ENCODE peak calls at places on chromosomes 11 and 22, in four cellular contexts. G is HCT116, B is H1, W is K562. O is an unnamed sample.

GRCh38 chr11:2530131-2530854 is 85.5 kb downstream of the KCNQ1 start:
- DNase-seq in W (no peak), G (no peak), B (no peak), O (no peak)

GRCh38 chr11:18312012-18312411 is 9.9 kb downstream of the HPS5 start:
- DNase-seq in B (no peak), W (no peak), G (no peak), O (no peak)

GRCh38 chr22:30574095-30574981 is at the start of gene GAL3ST1:
- DNase-seq in B (no peak), W (no peak), G (no peak), O (no peak)

GRCh38 chr11:125971618-125972017 is 25.8 kb downstream of the VSIG10L2 start:
- DNase-seq in G (no peak), B (no peak), W (no peak), O (no peak)

GRCh38 chr11:76947790-76948189 is 86.4 kb upstream of the B3GNT6 start:
- DNase-seq in B (no peak), G (no peak), W (no peak), O (no peak)

GRCh38 chr22:36457688-36458450 is 23.6 kb downstream of the TXN2 start:
- DNase-seq in W (no peak), B (no peak), G (no peak), O (no peak)

GRCh38 chr11:122375687-122376399 is 259.8 kb upstream of the BLID start:
- DNase-seq in B (no peak), W (no peak), G (peak), O (no peak)

GRCh38 chr22:49255154-49255553 is 572.5 kb downstream of the BRD1 start:
- DNase-seq in G (no peak), W (no peak), B (no peak), O (no peak)

GRCh38 chr22:43777204-43777671 is 34.9 kb downstream of the EFCAB6 start:
- DNase-seq in B (no peak), G (no peak), W (no peak), O (no peak)

GRCh38 chr11:69915501-69916250 is 96.5 kb upstream of the FGF3 start:
- DNase-seq in W (peak), G (peak), B (no peak), O (peak)

GRCh38 chr11:107785401-107785800 is 73.2 kb downstream of the SLC35F2 start:
- DNase-seq in B (no peak), W (no peak), G (no peak), O (no peak)

GRCh38 chr22:49551897-49552659 is 275.6 kb downstream of the BRD1 start:
- DNase-seq in W (no peak), G (no peak), B (no peak), O (no peak)

GRCh38 chr11:58024601-58025091 is 965 bp downstream of the OR9Q1 start:
- DNase-seq in G (no peak), B (no peak), W (no peak), O (no peak)

GRCh38 chr11:46107780-46108179 is 13.5 kb downstream of the PHF21A start:
- DNase-seq in W (peak), G (no peak), B (no peak), O (no peak)

GRCh38 chr11:67240575-67241389 is 25.5 kb upstream of the GRK2 start:
- DNase-seq in B (no peak), G (no peak), W (peak), O (no peak)

GRCh38 chr11:121936375-121936774 is 179.6 kb downstream of the BLID start:
- DNase-seq in B (no peak), G (no peak), W (no peak), O (no peak)

GRCh38 chr11:64206457-64207246 is at the start of gene FERMT3:
- DNase-seq in W (peak), G (no peak), B (no peak), O (no peak)

GRCh38 chr11:115699733-115700132 is 195.5 kb upstream of the CADM1 start:
- DNase-seq in G (no peak), W (no peak), B (no peak), O (no peak)

GRCh38 chr11:47358731-47359051 is 6.2 kb upstream of the MYBPC3 start:
- DNase-seq in B (no peak), G (no peak), W (no peak), O (no peak)

GRCh38 chr11:16632295-16633200 is 105.9 kb upstream of the C11orf58 start:
- DNase-seq in W (no peak), B (no peak), G (peak), O (no peak)

GRCh38 chr11:34583818-34584217 is 37.1 kb upstream of the EHF start:
- DNase-seq in G (no peak), B (no peak), W (no peak), O (no peak)

GRCh38 chr22:37165940-37166674 is 16.4 kb upstream of the IL2RB start:
- DNase-seq in W (no peak), G (no peak), B (no peak), O (no peak)

GRCh38 chr11:72598901-72599300 is 75.3 kb downstream of the PDE2A start:
- DNase-seq in W (peak), B (no peak), G (no peak), O (peak)

GRCh38 chr11:13152736-13153541 is 124.7 kb upstream of the BMAL1 start:
- DNase-seq in W (peak), B (no peak), G (no peak), O (no peak)

GRCh38 chr11:36688892-36689291 is 90.9 kb upstream of the RAG2 start:
- DNase-seq in G (no peak), W (no peak), B (no peak), O (no peak)

GRCh38 chr11:122923302-122923701 is 40.7 kb downstream of the JHY start:
- DNase-seq in G (no peak), B (no peak), W (no peak), O (peak)

GRCh38 chr11:131025020-131025419 is 108.7 kb upstream of the SNX19 start:
- DNase-seq in G (no peak), B (no peak), W (peak), O (peak)

GRCh38 chr22:45163074-45163416 is 680 bp upstream of the NUP50 start:
- DNase-seq in B (no peak), W (peak), G (no peak), O (peak)

GRCh38 chr22:45162531-45162930 is 1.2 kb upstream of the NUP50 start:
- DNase-seq in B (no peak), W (no peak), G (no peak), O (no peak)

GRCh38 chr22:45163417-45164216 is at the start of gene NUP50:
- DNase-seq in W (peak), G (peak), B (peak), O (peak)

GRCh38 chr22:45166935-45167334 is 3.2 kb downstream of the NUP50 start:
- DNase-seq in W (no peak), B (no peak), G (no peak), O (no peak)

DNA sequence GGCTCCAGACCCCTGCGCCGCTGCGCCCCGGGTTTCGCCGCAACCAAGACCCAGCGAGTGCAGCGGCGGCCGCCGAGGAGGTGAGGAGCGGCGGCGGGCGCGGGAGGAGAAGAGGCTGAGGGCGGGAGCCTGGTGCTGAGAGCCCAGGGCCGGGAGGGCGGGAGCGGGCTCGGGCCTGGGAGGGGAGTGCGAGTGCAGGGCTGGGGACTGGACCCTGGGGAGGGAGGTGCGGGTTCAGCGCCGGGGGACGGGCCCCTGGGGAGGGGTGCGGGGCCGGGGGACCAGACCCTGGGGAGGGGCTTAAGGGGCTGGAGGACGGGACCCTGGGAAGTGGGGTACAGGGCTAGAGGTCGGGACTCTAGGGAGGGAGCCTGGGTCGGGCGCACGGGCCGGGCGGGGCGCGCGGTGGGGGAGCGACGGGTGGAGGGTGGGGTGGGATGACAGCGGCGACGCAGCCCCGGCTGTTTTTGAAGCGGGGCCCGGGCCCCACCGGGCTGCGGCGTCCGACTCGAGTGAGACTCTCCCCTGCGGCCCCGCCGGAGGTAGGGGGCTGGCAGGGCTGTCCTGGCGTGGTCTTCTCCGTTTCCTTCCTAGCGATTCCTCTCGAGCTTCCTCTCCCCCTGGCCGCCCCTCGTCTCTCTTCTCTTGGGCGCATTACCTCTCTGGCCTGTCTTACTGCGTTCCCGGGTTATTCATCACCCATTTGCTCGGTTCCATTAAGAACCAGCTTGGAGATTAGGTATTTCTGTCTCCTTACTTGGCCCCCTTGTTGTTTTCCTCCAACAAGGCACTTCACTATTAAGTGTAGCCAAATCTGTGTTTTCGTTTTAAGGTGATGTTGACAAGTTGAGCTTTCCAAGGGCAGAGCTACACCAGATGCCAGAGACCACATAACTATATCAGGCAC is 745 bp downstream of the NUP50 start:
- DNase-seq in B (no peak), G (no peak), W (peak), O (no peak)
- TF ChIP-seq JUND in B (no peak), G (no peak), W (no peak), O (no peak)

DNA sequence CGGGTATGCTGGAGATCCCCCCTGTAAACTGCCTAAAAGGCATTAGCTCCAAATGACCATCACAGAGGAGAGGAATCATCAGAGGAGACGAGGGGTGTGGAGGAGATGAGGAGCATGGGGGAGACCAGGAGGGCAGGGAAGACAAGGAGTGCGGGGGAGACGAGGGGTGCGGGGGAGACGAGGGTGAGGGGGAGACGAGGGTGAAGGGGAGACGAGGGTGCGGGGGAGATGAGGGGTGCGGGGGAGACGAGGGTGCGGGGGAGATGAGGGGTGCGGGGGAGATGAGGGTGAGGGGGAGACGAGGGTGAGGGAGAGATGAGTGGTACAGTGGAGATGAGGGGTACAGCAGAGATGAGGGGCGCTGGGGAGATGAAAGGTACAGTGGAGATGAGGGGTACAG is 17.5 kb upstream of the GAL start:
- DNase-seq in B (no peak), G (no peak), W (no peak), O (no peak)
- TF ChIP-seq JUND in B (no peak), G (no peak), W (no peak), O (no peak)

GRCh38 chr11:5690216-5690615 is 626 bp downstream of the TRIM22 start:
- DNase-seq in G (no peak), B (no peak), W (no peak), O (no peak)
- TF ChIP-seq JUND in G (no peak), B (no peak), W (no peak), O (no peak)

DNA sequence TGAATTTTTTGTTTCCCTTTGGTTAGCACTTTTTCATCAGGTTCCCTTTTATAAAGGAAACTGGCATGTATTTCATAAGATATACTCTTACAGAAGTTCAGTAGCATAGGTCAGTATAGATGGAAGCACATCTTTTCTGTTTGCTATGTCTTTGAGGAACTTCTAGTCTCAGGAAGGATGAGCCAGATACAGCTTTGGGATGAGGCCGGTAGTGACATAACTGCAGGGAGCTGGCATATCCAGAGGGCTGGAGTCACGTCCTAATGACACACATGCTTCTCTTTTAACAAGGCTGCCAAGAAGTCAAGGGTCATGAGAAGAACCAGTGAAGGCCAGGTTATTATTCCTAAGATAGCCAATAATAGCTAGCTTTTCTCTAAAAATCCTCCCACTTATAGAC is 33.3 kb upstream of the ADSL start:
- DNase-seq in W (no peak), G (no peak), B (no peak), O (no peak)
- TF ChIP-seq JUND in W (no peak), G (no peak), B (no peak), O (no peak)

DNA sequence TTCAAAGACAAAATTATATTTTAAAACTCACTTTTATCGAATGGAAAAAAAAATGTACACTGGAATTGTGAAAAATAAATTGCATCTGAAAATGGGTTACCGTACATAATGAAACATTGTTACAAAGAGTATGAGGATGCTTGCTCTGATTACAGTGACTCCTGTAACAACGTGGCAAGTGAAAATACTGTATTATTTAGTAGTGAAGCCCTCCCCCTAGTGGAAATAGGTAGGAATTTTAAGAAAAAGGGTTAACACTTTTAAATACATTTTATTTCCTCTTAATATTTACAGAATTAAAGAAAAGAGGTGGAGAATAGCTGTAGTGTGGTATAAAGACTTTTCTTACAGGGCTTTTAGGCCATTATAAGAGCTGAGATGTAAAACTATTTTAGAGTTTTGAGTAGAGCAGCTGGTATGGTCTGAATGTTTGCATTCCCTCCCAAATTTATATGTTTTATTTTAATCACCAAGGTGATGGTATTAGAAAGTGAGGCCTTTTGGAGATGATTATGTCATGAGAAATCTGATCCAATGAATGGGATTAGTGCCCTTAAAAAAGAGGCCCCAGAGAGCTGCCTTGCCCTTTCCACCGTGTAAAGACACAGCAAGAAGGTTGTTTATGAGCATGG is 25.2 kb downstream of the FAM76B start:
- DNase-seq in W (peak), G (peak), B (no peak), O (peak)
- TF ChIP-seq JUND in W (no peak), G (no peak), B (no peak), O (no peak)

DNA sequence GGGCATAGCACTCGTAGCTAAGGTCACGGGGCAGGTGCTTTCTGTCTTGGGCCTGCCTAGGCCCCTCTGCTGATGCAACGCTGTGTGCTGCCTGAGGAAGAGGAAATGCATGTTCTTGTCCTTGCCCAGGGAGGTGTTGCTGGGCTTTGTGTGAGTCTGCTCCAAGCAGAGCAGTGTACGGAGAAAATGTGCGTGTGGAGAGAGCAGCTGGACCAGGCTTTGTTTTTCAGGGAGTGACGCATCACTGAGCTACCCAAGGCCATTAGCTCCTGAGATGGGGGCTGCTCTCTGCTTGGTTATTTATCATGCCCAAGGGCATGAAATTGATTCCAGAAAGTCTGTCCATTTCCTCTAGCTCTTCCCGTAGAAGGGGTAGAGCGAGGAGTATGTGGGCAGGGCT is 82.9 kb upstream of the THY1 start:
- DNase-seq in W (no peak), B (no peak), G (no peak), O (no peak)
- TF ChIP-seq JUND in W (no peak), B (no peak), G (no peak), O (no peak)

DNA sequence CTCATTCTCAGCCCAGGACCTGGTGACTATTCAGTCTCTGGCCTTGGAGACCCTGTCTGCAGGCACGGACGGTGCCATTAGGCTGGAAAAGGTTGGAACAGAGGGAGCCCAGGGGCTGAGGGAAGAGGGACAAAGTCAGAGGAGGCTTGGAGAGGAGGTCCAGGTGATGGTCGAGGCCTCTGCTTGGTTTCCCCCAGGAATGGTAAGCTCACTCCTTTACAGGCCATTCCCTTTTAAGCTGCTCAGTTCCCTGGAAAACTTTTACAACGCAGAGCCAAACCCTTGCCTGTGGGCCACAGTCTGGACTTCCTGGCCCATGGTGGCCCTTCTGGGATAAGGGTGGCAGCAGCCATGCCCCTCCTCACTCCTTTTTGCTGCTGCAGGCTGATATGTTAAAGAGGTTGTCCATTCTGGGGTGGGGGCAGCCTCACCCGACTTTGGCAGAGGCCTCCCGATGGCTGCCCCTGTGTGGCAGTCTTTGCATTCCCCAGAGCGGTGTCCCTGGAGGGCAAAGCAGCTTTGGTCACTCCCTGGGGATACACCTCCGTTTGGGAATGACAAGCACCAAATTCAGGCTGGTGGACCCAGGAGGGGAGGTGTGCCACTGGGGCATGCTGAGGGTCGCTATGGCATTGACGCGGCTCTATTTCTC is 34.0 kb upstream of the RFPL3 start:
- DNase-seq in W (no peak), G (no peak), B (no peak), O (no peak)
- TF ChIP-seq JUND in W (no peak), G (no peak), B (no peak), O (no peak)

GRCh38 chr11:1493650-1494244 is 7.2 kb upstream of the MOB2 start:
- DNase-seq in B (no peak), W (no peak), G (no peak), O (no peak)

GRCh38 chr11:1487851-1488574 is 1.4 kb upstream of the MOB2 start:
- DNase-seq in G (no peak), B (no peak), W (no peak), O (no peak)

GRCh38 chr11:1488575-1489180 is 2.1 kb upstream of the MOB2 start:
- DNase-seq in W (no peak), B (no peak), G (no peak), O (no peak)

GRCh38 chr11:1491379-1491778 is 4.8 kb upstream of the MOB2 start:
- DNase-seq in B (no peak), G (no peak), W (no peak), O (no peak)

DNA sequence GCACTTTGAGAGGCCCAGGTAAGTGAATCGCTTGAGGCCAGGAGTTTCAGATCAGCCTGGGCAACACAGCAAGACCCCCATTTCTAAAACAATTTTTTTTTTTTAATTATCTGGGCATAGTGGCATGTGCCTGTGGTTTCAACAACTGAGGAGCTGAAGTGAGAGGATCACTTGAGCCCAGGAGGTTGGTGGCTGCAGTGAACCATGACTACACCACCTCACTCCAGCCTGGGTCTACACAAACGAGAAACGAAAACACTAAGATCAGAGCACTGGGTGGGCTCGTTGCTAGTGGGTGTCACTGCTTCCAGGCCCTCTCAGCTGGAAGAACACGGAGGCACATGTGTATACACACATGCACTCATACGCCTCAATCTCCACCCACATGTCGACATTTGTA is 4.1 kb upstream of the MOB2 start:
- DNase-seq in W (no peak), B (no peak), G (no peak), O (no peak)
- TF ChIP-seq JUND in W (no peak), B (no peak), G (no peak), O (no peak)

GRCh38 chr11:62245271-62245753 is 3.3 kb downstream of the SCGB1D2 start:
- DNase-seq in W (peak), G (no peak), B (no peak), O (peak)
- TF ChIP-seq JUND in W (no peak), G (no peak), B (no peak), O (no peak)